ENCODE peak calls at places on chromosomes 1 and 21, in nine cellular contexts. O, D, T, Z, S, L, A, H and Q are unnamed samples.
A peak's percentile ranks its signal among the peaks of the same experiment; 100 is the strongest.

GRCh38 chr1:17732475-17732874 is 22.7 kb upstream of the ACTL8 start:
- DNase-seq in Z (no peak), L (no peak), S (no peak), T (no peak), A (no peak), H (no peak), O (no peak), D (no peak), Q (no peak)

GRCh38 chr1:111873460-111873859 is 116.0 kb downstream of the KCND3 start:
- DNase-seq in H (no peak), S (no peak), A (no peak), D (no peak), Z (no peak), L (no peak), O (no peak), T (no peak), Q (no peak)

GRCh38 chr21:42991992-42992740 is 17.8 kb downstream of the PKNOX1 start:
- DNase-seq in T (peak; percentile 94), H (no peak), Z (no peak), L (peak; percentile 37), O (peak; percentile 61), D (peak; percentile 60), S (no peak), A (no peak), Q (peak; percentile 61)

GRCh38 chr1:6700853-6701436 is 671 bp downstream of the DNAJC11 start:
- DNase-seq in L (no peak), D (no peak), Z (no peak), S (no peak), O (no peak), A (peak; percentile 76), T (peak; percentile 8), H (no peak), Q (no peak)

GRCh38 chr1:216055004-216055403 is 368.2 kb downstream of the USH2A start:
- DNase-seq in O (no peak), A (no peak), S (no peak), H (no peak), L (no peak), Z (no peak), T (no peak), D (no peak), Q (no peak)

GRCh38 chr1:47230692-47231313 is 1.2 kb downstream of the TAL1 start:
- DNase-seq in L (peak; percentile 36), Z (peak; percentile 38), D (no peak), H (peak; percentile 10), A (no peak), O (no peak), S (no peak), T (no peak), Q (no peak)

GRCh38 chr1:29122987-29123870 is 474 bp downstream of the TMEM200B start:
- DNase-seq in A (no peak), T (peak; percentile 68), D (no peak), O (no peak), S (no peak), L (peak; percentile 40), Z (peak; percentile 38), H (peak; percentile 27), Q (peak; percentile 32)

GRCh38 chr1:118097622-118098348 is 87.2 kb downstream of the SPAG17 start:
- DNase-seq in Z (no peak), L (no peak), S (no peak), T (no peak), D (no peak), A (no peak), H (no peak), O (no peak), Q (no peak)

GRCh38 chr1:118266436-118266835 is 81.4 kb upstream of the SPAG17 start:
- DNase-seq in S (no peak), H (no peak), L (no peak), O (no peak), T (no peak), Z (no peak), A (no peak), D (no peak), Q (no peak)

GRCh38 chr21:31772674-31773555 is 41.0 kb upstream of the SCAF4 start:
- DNase-seq in S (no peak), D (no peak), O (no peak), H (no peak), Z (no peak), A (no peak), L (no peak), T (no peak), Q (no peak)

GRCh38 chr1:54499097-54500029 is 48.7 kb upstream of the ACOT11 start:
- DNase-seq in L (no peak), H (peak; percentile 52), D (no peak), O (no peak), T (peak; percentile 65), A (no peak), S (no peak), Z (peak; percentile 57), Q (no peak)

GRCh38 chr1:228397966-228398365 is 8.7 kb downstream of the TRIM11 start:
- DNase-seq in A (peak; percentile 34), S (no peak), H (no peak), Z (no peak), O (no peak), T (no peak), L (no peak), D (peak; percentile 34), Q (no peak)

GRCh38 chr21:17370750-17371325 is 142.0 kb upstream of the CXADR start:
- DNase-seq in S (no peak), Z (no peak), H (no peak), T (no peak), L (no peak), A (no peak), O (no peak), D (no peak), Q (no peak)

GRCh38 chr1:25766721-25767436 is 33.1 kb upstream of the SELENON start:
- DNase-seq in Z (no peak), O (no peak), S (no peak), D (no peak), T (no peak), L (peak; percentile 43), H (no peak), A (no peak), Q (no peak)

GRCh38 chr21:44530903-44531605 is 8.9 kb downstream of the KRTAP10-1 start:
- DNase-seq in T (no peak), Z (no peak), D (peak; percentile 64), S (no peak), A (peak; percentile 71), O (no peak), H (no peak), L (peak; percentile 2), Q (no peak)

GRCh38 chr1:12067900-12068821 is 5.1 kb downstream of the TNFRSF8 start:
- DNase-seq in H (no peak), T (peak; percentile 68), D (no peak), A (no peak), Z (no peak), S (no peak), L (no peak), O (no peak), Q (no peak)

DNA sequence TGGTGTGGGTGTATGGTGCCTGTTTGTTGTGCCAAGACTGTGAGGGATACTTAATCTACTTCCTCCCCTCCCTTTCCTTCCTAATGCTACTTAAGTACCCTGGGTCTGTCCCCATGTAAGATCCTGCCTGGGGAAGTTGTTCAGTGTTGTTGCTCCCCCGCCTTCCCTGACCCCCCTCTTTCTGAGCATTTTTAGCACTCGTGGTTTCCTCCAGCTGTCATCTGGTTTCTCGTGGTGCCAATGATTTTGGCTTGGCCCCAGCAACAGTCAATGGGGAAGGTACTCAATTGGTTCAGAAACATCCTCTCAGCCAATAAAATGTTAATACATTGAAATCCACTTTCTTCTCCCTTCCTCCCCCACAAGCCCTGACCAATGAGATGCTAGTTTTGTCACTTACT is 8.0 kb upstream of the B4GALT3 start:
- DNase-seq in S (peak; percentile 70), A (no peak), O (peak; percentile 68), L (peak; percentile 62), Z (peak; percentile 57), D (peak; percentile 88), H (peak; percentile 87), T (no peak), Q (peak; percentile 77)
- H3K36me3 ChIP-seq in S (no peaks in the 10 kb centered on the region), A (no peaks in the 10 kb centered on the region), O (no peaks in the 10 kb centered on the region), L (no peaks in the 10 kb centered on the region), Z (no peaks in the 10 kb centered on the region), D (no peaks in the 10 kb centered on the region), H (no peaks in the 10 kb centered on the region), T (no peaks in the 10 kb centered on the region), Q (no peaks in the 10 kb centered on the region)

GRCh38 chr1:207050428-207050767 is 610 bp downstream of the YOD1 start:
- DNase-seq in Z (no peak), L (no peak), O (no peak), A (no peak), T (peak; percentile 67), H (no peak), D (no peak), S (peak; percentile 27), Q (no peak)
- H3K36me3 ChIP-seq in Z (no peaks in the 10 kb centered on the region), L (no peaks in the 10 kb centered on the region), O (peaks cover 15% of the 10 kb centered on the region), A (peaks cover 19% of the 10 kb centered on the region), T (peaks cover 15% of the 10 kb centered on the region), H (peaks cover 31% of the 10 kb centered on the region), D (peaks cover 9% of the 10 kb centered on the region), S (peaks cover 16% of the 10 kb centered on the region), Q (peaks cover 2% of the 10 kb centered on the region)

GRCh38 chr1:156479093-156480014 is 21.2 kb downstream of the MEF2D start:
- DNase-seq in O (no peak), S (no peak), Z (no peak), H (no peak), T (no peak), L (no peak), A (no peak), D (no peak), Q (no peak)

GRCh38 chr1:156476501-156477298 is 23.9 kb downstream of the MEF2D start:
- DNase-seq in Z (no peak), D (no peak), T (no peak), O (no peak), S (no peak), H (no peak), L (peak; percentile 44), A (no peak), Q (peak; percentile 35)

GRCh38 chr1:156480015-156480368 is 20.6 kb downstream of the MEF2D start:
- DNase-seq in O (no peak), L (no peak), S (no peak), H (no peak), T (no peak), A (no peak), Z (no peak), D (no peak), Q (no peak)

GRCh38 chr1:156477526-156478249 is 22.9 kb downstream of the MEF2D start:
- DNase-seq in T (no peak), O (no peak), A (no peak), H (no peak), S (no peak), Z (no peak), L (no peak), D (no peak), Q (peak; percentile 75)

DNA sequence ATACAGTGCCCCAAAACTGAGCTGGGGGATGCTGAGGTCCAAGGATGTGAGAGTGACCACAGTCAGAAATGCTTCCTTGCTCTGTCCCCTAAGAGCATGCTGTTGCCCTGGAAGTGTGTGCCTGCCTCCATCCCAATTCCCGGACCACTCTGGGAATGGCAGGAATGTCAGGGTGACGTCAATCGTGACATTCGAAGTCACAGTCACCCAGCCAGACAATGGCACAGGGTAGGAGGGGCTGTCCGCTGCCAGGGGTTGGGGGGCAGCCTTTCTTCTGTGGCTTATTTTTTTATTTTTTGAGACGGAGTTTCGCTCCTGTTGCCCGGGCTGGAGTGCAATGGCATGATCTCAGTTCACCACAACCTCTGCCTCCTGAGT is 22.3 kb downstream of the MEF2D start:
- DNase-seq in L (no peak), H (no peak), T (no peak), A (no peak), O (no peak), Z (no peak), S (no peak), D (no peak), Q (peak; percentile 34)
- H3K36me3 ChIP-seq in L (peaks cover 25% of the 10 kb centered on the region), H (peaks cover 99% of the 10 kb centered on the region), T (peaks cover 90% of the 10 kb centered on the region), A (peaks cover 96% of the 10 kb centered on the region), O (peaks cover 32% of the 10 kb centered on the region), Z (peaks cover 28% of the 10 kb centered on the region), S (peaks cover 94% of the 10 kb centered on the region), D (peaks cover 91% of the 10 kb centered on the region), Q (peaks cover 4% of the 10 kb centered on the region)

GRCh38 chr1:193211539-193211938 is 25.1 kb upstream of the B3GALT2 start:
- DNase-seq in H (no peak), D (no peak), O (no peak), T (peak; percentile 71), Z (no peak), A (no peak), S (no peak), L (no peak), Q (no peak)
- H3K36me3 ChIP-seq in H (peaks cover 19% of the 10 kb centered on the region), D (peaks cover 13% of the 10 kb centered on the region), O (peaks cover 7% of the 10 kb centered on the region), T (peaks cover 60% of the 10 kb centered on the region), Z (no peaks in the 10 kb centered on the region), A (peaks cover 34% of the 10 kb centered on the region), S (peaks cover 15% of the 10 kb centered on the region), L (no peaks in the 10 kb centered on the region), Q (peaks cover 36% of the 10 kb centered on the region)